ENCODE peak calls at places on chromosomes 3 and 15, in four cellular contexts. V is HepG2, Z is GM12878, W is K562. S is an unnamed sample.

GRCh38 chr3:191882289-191882688 is 421.3 kb downstream of the PYDC2 start:
- DNase-seq in V (no peak), Z (no peak), W (no peak), S (peak)

GRCh38 chr15:82950746-82951370 is 1.7 kb downstream of the HOMER2 start:
- DNase-seq in V (peak), Z (no peak), W (no peak), S (no peak)

GRCh38 chr15:65334586-65335231 is 30.2 kb downstream of the RNU5B-1 start:
- DNase-seq in V (no peak), Z (no peak), W (no peak), S (peak)

GRCh38 chr15:78988361-78988911 is 43.6 kb upstream of the CTSH start:
- DNase-seq in V (peak), Z (peak), W (no peak), S (no peak)

GRCh38 chr3:167872941-167873340 is 137.4 kb downstream of the SERPINI1 start:
- DNase-seq in V (no peak), Z (no peak), W (no peak), S (no peak)

GRCh38 chr3:12380408-12380795 is 91.5 kb downstream of the PPARG start:
- DNase-seq in V (no peak), Z (no peak), W (no peak), S (no peak)

GRCh38 chr3:29565236-29565635 is 284.4 kb downstream of the RBMS3 start:
- DNase-seq in V (no peak), Z (no peak), W (no peak), S (no peak)

GRCh38 chr3:37499061-37499785 is 324.8 kb upstream of the LRRFIP2 start:
- DNase-seq in V (no peak), Z (no peak), W (no peak), S (no peak)

GRCh38 chr15:71425388-71425787 is 310.1 kb downstream of the THSD4 start:
- DNase-seq in V (no peak), Z (no peak), W (no peak), S (no peak)

GRCh38 chr3:190972840-190973270 is 110.4 kb upstream of the GMNC start:
- DNase-seq in V (no peak), Z (no peak), W (no peak), S (no peak)

GRCh38 chr3:128597900-128598299 is 52.7 kb downstream of the RPN1 start:
- DNase-seq in V (no peak), Z (no peak), W (no peak), S (no peak)

GRCh38 chr3:22960326-22960984 is 242.7 kb upstream of the UBE2E2 start:
- DNase-seq in V (peak), Z (no peak), W (no peak), S (peak)

GRCh38 chr15:101267320-101268104 is 9.8 kb downstream of the SELENOS start:
- DNase-seq in V (no peak), Z (no peak), W (peak), S (peak)

GRCh38 chr3:124800511-124801374 is 70.5 kb downstream of the UMPS start:
- DNase-seq in V (no peak), Z (no peak), W (no peak), S (no peak)

GRCh38 chr15:39127925-39128617 is 452.8 kb upstream of the THBS1 start:
- DNase-seq in V (peak), Z (no peak), W (peak), S (peak)

GRCh38 chr3:13618836-13619235 is 69.9 kb downstream of the FBLN2 start:
- DNase-seq in V (no peak), Z (no peak), W (no peak), S (no peak)

GRCh38 chr15:95840004-95840403 is 490.5 kb upstream of the NR2F2 start:
- DNase-seq in V (no peak), Z (no peak), W (no peak), S (no peak)

DNA sequence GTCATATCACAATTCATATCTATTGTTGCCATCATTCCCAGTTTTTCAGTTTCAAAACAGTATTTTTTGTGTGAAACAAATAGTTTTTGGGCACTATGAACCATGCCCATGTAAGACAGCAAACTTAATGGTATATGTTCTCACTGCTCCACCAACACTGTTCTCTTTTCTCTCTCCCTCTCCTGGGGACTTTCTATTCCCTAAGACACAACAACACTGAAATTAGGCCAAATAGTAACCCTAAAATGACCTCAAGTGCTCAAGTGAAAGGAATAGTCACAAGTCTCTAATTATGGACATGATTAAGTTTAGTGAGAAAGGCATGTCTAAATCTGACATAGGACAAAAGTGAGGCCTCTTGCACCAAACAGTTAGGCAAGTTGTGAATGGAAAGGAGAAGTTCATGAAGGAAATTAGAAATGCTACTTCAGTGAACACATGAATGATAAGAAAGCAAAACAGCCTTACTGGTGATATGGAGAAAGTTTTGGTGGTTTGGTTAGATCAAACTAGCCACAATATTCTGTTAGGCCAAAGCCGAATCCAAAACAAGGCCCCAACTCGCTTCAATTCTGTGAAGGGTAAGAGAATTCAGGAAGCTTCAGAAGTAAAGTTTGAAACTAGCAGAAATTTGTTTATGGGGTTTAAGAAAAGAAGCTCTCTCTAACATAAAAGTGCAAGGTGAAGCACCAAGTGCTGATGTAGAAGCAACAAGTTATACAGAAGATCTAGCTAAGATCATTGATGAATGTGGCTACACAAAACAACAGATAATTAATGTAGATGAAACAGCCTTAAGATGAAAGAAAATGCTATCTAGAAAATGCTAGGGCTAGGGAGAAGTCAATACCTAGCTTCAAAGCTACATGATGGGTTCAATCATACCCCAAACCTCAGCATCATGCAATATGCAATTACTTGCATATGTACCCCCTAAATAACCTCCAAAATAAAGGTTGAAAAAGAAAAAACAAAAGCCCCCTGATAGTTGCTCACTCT is 104.1 kb downstream of the CBLB start:
- DNase-seq in V (no peak), Z (no peak), W (no peak), S (no peak)
- TF ChIP-seq REST in V (no peak), Z (no peak), W (no peak), S (no peak)

GRCh38 chr15:88623632-88624031 is 2.5 kb downstream of the AEN start:
- DNase-seq in V (no peak), Z (no peak), W (no peak), S (no peak)

GRCh38 chr15:88623061-88623460 is 1.9 kb downstream of the AEN start:
- DNase-seq in V (peak), Z (no peak), W (no peak), S (no peak)

GRCh38 chr15:88622605-88622975 is 1.4 kb downstream of the AEN start:
- DNase-seq in V (no peak), Z (no peak), W (no peak), S (no peak)

GRCh38 chr15:88624971-88625290 is 3.8 kb downstream of the AEN start:
- DNase-seq in V (no peak), Z (no peak), W (no peak), S (no peak)

DNA sequence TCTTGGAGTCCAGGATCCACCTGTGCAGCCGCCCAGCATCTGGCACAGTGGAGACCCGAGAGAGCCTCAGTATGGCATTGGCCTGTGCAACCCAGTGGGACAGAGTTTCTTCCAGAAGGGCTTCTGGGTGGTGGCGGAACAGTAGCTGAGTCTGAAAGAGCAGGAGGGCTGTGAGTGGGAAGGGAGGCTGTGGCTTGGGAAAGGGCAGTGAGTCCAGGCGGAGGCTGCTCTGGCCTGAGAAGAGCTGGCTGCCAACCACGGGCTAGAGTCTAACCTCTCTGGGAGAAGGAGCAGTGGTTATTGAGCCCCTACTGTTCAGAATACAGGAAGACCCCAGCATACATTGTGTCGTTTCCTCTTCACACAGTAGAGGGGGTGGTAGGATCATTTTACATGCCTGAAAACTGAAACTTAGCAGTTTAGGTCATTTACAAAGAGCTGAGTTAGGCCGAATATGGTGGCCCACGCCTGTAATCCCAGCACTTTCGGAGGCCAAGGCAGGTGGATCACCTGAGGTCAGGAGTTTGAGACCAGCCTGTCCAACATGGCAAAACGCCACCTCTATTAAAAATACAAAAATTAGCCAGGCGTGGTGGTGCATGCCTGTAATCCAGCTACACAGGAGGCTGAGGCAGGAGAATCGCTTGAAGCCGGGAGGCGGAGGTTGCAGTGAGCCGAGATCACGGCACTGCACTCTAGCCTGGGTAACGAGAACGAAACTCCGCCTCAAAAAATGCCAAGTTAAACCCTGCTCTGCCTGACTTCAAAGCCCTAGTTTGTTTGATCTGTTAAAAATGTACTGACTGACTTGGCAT is 3.2 kb downstream of the AEN start:
- DNase-seq in V (peak), Z (no peak), W (no peak), S (peak)
- TF ChIP-seq CREB1 in V (no peak), Z (no peak), W (no peak), S (no peak)

GRCh38 chr3:194261581-194262063 is 89.5 kb downstream of the CPN2 start:
- DNase-seq in V (peak), Z (no peak), W (no peak), S (no peak)
- TF ChIP-seq REST in V (no peak), Z (no peak), W (no peak), S (no peak)

GRCh38 chr3:49017978-49018706 is at the start of gene DALRD3:
- DNase-seq in V (peak), Z (no peak), W (peak), S (peak)
- TF ChIP-seq CREB1 in V (no peak), Z (no peak), W (peak), S (peak)

DNA sequence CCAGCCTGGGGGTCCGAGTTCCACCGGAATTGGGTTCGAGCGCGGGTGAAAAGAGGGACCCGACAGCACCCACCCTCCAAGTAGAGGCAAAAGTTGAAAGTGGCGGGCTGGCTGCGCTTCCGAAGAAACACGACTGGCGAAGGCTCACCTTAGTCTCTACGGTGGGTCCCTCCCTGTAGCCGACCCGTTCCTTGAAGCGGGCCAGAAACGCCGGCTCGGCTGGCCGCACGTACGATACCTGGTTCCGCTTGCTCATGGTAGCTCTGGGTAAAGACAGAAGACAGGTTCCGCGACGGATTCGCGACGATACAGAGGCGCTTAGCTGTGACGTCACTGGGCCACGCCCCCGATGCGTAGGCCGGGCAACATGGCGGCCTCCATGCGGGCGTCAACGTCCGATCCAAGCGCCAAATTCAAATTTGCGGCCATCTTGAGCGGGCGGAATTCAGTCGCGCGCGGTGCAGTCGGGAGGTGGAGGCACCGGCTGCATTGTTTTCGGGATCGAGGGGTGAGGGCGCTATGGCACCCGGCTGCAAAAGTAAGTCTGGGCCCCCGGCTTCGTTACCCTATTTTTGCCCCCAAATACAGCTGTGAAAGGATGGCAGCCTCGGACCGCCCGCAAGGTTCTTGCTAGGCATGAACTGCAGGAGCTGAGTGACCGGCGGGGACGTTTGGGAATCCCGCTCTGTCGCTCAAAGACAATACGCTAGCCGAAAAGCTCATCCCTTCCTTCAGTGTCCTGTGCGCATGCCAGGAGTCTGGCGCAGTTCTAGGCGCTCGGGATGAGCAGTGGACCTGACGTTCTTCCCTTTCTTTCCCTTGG is at the start of the genes KIAA1143 and KIF15:
- DNase-seq in V (peak), Z (peak), W (peak), S (peak)
- TF ChIP-seq REST in V (no peak), Z (no peak), W (peak), S (peak)

DNA sequence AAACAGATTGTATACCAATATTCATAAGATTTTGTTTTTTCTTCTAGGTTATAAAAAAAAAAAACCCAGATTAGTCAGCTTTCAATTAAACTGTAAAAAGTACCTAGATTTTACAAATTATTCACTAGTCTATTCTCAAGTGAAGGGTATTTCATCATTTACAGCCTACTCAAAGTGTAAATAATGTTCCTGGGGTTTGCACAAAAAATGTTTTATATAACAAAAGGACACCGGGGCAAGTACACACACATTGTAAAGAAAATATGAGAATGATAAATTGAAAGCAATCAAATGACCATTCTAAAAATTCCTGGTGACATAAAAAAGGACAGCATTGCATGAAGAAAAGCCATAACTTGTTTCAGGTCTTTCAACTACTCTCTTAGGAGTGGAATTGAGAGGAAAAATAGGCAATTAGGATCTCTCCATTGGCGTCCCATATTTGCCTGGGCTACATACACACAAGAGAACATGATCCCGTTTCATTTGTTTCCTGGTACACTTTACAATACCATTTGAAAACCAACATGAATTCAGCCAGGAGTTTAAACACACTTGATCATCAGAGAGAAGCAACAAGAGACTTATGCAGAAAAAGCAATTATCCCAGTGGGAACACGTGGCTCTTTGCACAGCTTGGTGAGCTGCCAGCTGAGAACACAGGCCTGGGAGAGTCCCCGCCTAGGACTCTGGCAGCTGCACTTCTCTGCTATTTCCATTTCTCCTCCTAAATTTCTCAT is 1039.2 kb downstream of the ROBO1 start:
- DNase-seq in V (no peak), Z (no peak), W (no peak), S (peak)
- TF ChIP-seq CREB1 in V (no peak), Z (no peak), W (no peak), S (no peak)

DNA sequence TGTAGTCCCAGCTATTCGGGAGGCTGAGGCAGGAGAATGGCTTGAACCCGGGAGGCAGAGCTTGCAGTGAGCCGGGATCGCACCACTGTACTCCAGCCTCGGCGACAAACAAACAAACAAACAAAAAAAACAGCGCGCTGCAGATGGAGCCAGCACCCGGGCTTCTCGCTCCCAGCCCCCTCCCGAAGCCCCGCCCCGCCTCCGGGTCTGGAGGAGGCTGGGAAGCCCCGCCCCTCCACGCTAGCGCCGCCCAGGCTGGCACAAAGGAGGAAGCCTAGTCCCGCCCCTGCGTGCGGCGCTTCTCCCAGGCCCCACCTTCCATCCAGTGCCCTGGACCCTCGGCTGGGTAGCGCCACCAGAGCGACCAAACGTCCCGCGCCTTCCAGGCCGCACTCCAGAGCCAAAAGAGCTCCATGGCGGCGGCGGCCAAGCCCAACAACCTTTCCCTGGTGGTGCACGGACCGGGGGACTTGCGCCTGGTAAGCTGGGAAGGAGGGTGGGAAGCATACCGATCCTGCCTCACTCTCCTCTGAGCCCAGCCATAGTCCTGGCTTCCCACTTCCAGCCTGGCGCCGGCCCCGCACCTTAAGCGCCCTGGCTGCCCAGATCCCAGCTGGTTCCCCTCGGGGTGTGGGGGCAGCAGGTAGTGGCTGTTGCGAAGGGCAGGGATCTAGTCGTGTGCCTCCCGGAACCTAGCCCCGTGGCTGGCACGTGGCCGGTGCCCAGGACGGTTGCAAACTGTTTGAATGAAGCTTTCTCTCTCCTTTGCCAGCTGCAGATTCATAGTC is at the start of gene SORD:
- DNase-seq in V (peak), Z (no peak), W (peak), S (peak)
- TF ChIP-seq REST in V (no peak), Z (no peak), W (no peak), S (no peak)

GRCh38 chr15:62940755-62941361 is 101.7 kb upstream of the TPM1 start:
- DNase-seq in V (no peak), Z (no peak), W (no peak), S (no peak)
- TF ChIP-seq CREB1 in V (no peak), Z (no peak), W (no peak), S (no peak)

GRCh38 chr3:51937014-51937413 is 4.7 kb downstream of the RRP9 start:
- DNase-seq in V (no peak), Z (no peak), W (peak), S (no peak)

GRCh38 chr3:51935886-51936755 is 5.6 kb downstream of the RRP9 start:
- DNase-seq in V (no peak), Z (no peak), W (no peak), S (no peak)

GRCh38 chr3:51933471-51934138 is 8.1 kb downstream of the RRP9 start:
- DNase-seq in V (no peak), Z (no peak), W (no peak), S (no peak)

GRCh38 chr3:51934139-51934850 is 7.4 kb downstream of the RRP9 start:
- DNase-seq in V (no peak), Z (no peak), W (no peak), S (no peak)

DNA sequence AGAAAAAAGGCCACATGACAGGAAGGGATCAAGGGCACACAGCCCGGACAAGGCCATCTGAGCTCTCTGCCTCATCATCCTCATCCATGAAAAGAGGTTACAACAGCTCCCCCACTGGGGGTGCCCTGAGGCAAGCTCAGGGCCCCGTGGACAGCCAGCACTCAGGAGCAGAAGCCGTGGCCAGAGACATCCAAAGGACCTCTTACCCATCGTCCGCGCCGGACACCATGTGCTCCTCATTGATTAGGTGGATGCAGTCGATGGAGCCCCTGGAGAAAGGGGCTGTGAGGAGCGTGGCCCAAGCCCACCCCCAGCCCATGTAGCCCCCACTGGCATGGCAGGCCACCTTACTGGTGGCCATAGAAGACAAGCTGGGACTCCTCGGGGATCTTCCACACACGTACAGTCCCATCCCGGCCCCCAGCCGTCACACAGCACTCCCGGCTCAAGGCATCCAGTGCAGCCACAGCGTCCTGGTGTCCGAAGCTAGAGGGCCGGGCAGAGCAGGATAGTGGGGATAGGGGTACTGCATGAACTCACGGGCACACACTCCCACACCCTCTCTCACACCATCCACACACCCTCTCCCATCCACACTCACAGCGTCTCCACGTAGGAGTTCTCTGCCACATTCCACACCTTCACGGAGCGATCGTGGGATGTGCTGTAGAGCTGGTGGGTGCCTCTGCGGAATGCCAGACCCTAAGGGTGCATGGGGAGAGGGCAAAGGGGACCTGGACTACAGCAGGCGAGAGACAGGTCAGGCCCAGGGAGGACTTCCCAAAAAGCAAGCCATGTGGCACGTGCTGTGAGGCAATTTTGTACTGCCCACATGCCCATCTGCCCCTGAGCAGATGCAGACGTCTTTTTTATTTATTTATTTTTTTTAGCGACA is 6.5 kb downstream of the RRP9 start:
- DNase-seq in V (no peak), Z (no peak), W (no peak), S (no peak)
- TF ChIP-seq REST in V (no peak), Z (no peak), W (no peak), S (no peak)

GRCh38 chr3:15875016-15875689 is 77.4 kb upstream of the ANKRD28 start:
- DNase-seq in V (no peak), Z (no peak), W (no peak), S (no peak)
- TF ChIP-seq CREB1 in V (no peak), Z (no peak), W (no peak), S (no peak)